ENCODE peak calls at places on chromosomes 2 and 18, in ten cellular contexts. J is EL; B is left ventricle myocardium superior; M is cardiac fibroblast; K is left kidney; T is Caki2; S is activated CD4-positive, CD25-positive, alpha-beta regulatory T cell; O is activated CD8-positive, alpha-beta T cell treated with anti-CD3 and anti-CD28 coated beads for 36 hours; C is pons; Y is ecto neural progenitor cell. G is an unnamed sample.

GRCh38 chr18:72867721-72868665 is at the start of gene NETO1:
- DNase-seq in J (no peak), B (no peak), M (no peak), K (peak), T (peak), S (no peak), O (no peak), C (no peak), Y (peak), G (no peak)

GRCh38 chr18:13811993-13812392 is 12.0 kb upstream of the MC5R start:
- DNase-seq in J (no peak), B (no peak), M (no peak), K (no peak), T (no peak), S (no peak), O (no peak), C (no peak), Y (no peak), G (no peak)

GRCh38 chr18:8990276-8991031 is 112.0 kb upstream of the NDUFV2 start:
- DNase-seq in J (peak), B (peak), M (no peak), K (no peak), T (no peak), S (no peak), O (no peak), C (peak), Y (no peak), G (no peak)

GRCh38 chr2:119683717-119684443 is 4.9 kb downstream of the TMEM177 start:
- DNase-seq in J (peak), B (no peak), M (no peak), K (peak), T (peak), S (no peak), O (no peak), C (no peak), Y (no peak), G (peak)

GRCh38 chr2:238895901-238896600 is 48.2 kb downstream of the TWIST2 start:
- DNase-seq in J (peak), B (peak), M (peak), K (peak), T (no peak), S (no peak), O (no peak), C (no peak), Y (peak), G (peak)

GRCh38 chr2:216516730-216517350 is 18.2 kb downstream of the RPL37A start:
- DNase-seq in J (peak), B (no peak), M (peak), K (peak), T (peak), S (no peak), O (no peak), C (peak), Y (no peak), G (peak)

GRCh38 chr2:181911830-181912229 is 20.3 kb downstream of the ITPRID2 start:
- DNase-seq in J (no peak), B (no peak), M (no peak), K (no peak), T (no peak), S (no peak), O (no peak), C (no peak), Y (no peak), G (no peak)

GRCh38 chr18:77052656-77053309 is 79.8 kb downstream of the MBP start:
- DNase-seq in J (no peak), B (peak), M (no peak), K (no peak), T (no peak), S (no peak), O (no peak), C (peak), Y (no peak), G (no peak)

GRCh38 chr18:73852789-73853188 is 294.8 kb downstream of the FBXO15 start:
- DNase-seq in J (no peak), B (no peak), M (no peak), K (no peak), T (no peak), S (no peak), O (no peak), C (no peak), Y (no peak), G (no peak)

GRCh38 chr2:230794472-230794871 is 70.3 kb upstream of the ITM2C start:
- DNase-seq in J (no peak), B (no peak), M (peak), K (no peak), T (no peak), S (no peak), O (peak), C (no peak), Y (no peak), G (peak)

GRCh38 chr2:47772343-47772742 is 10.6 kb upstream of the MSH6 start:
- DNase-seq in J (no peak), B (no peak), M (no peak), K (no peak), T (no peak), S (no peak), O (no peak), C (no peak), Y (no peak), G (no peak)

GRCh38 chr18:55425698-55426097 is 162.3 kb downstream of the TCF4 start:
- DNase-seq in J (no peak), B (no peak), M (no peak), K (no peak), T (no peak), S (no peak), O (no peak), C (no peak), Y (no peak), G (no peak)

GRCh38 chr18:8264861-8265411 is 344.3 kb upstream of the RAB12 start:
- DNase-seq in J (no peak), B (no peak), M (no peak), K (peak), T (no peak), S (no peak), O (no peak), C (peak), Y (no peak), G (no peak)

G was measured in ACHN.